ENCODE peak calls at places on chromosome 2, in seven cellular contexts. K, Z, U, Y, B, F and W are unnamed samples.

GRCh38 chr2:26438526-26438925 is 36.8 kb downstream of the DRC1 start:
- DNase-seq in U (no peak), F (no peak), Y (peak), K (no peak), Z (no peak), B (peak), W (peak)

GRCh38 chr2:215948051-215948450 is 65.3 kb downstream of the MREG start:
- DNase-seq in U (no peak), F (no peak), K (no peak), Z (no peak), Y (no peak), B (no peak), W (no peak)

GRCh38 chr2:226835420-226835795 is 446 bp upstream of the RHBDD1 start:
- DNase-seq in K (no peak), Y (no peak), F (peak), U (peak), Z (no peak), B (no peak), W (no peak)

GRCh38 chr2:43519711-43520221 is 76.1 kb downstream of the THADA start:
- DNase-seq in Z (no peak), Y (peak), K (peak), F (no peak), B (peak), U (no peak), W (peak)

GRCh38 chr2:200340527-200341224 is 34.2 kb downstream of the SPATS2L start:
- DNase-seq in Y (no peak), F (no peak), Z (no peak), B (no peak), K (no peak), U (no peak), W (no peak)

GRCh38 chr2:239381709-239382134 is 19.1 kb downstream of the HDAC4 start:
- DNase-seq in Y (no peak), Z (no peak), F (no peak), B (no peak), K (no peak), U (no peak), W (no peak)

GRCh38 chr2:150465703-150466569 is 21.5 kb downstream of the RND3 start:
- DNase-seq in Z (no peak), U (no peak), F (no peak), K (no peak), B (peak), Y (no peak), W (peak)

GRCh38 chr2:86671304-86671981 is 47.8 kb upstream of the RNF103 start:
- DNase-seq in Y (no peak), F (no peak), B (peak), K (no peak), Z (no peak), U (no peak), W (peak)

GRCh38 chr2:68471385-68471784 is 4.0 kb downstream of the APLF start:
- DNase-seq in Y (no peak), K (no peak), F (no peak), U (no peak), B (no peak), Z (no peak), W (no peak)

GRCh38 chr2:139033300-139033699 is 253.1 kb upstream of the NXPH2 start:
- DNase-seq in B (peak), K (no peak), Z (no peak), F (no peak), Y (peak), U (no peak), W (no peak)